ENCODE peak calls at places on chromosomes 12 and 14, in six cellular contexts. Q, I, K, D, Z and R are unnamed samples.

GRCh38 chr12:112130461-112130998 is 5.2 kb downstream of the TRAFD1 start:
- ATAC-seq in I (peak; percentile 77), D (peak; percentile 89), Z (peak; percentile 55), Q (peak; percentile 82), K (no peak), R (peak; percentile 89)

GRCh38 chr14:103820382-103820781 is 27.0 kb downstream of the PPP1R13B start:
- ATAC-seq in Q (no peak), K (no peak), Z (no peak), D (no peak), I (no peak), R (no peak)

GRCh38 chr14:100902295-100902694 is 1.2 kb downstream of the RTL1 start:
- ATAC-seq in K (no peak), I (no peak), D (no peak), Q (no peak), Z (no peak), R (no peak)

GRCh38 chr14:95003099-95003960 is 154.0 kb downstream of the DICER1 start:
- ATAC-seq in I (no peak), K (no peak), Q (no peak), D (no peak), Z (no peak), R (no peak)

GRCh38 chr14:55782166-55782565 is 202.2 kb downstream of the KTN1 start:
- ATAC-seq in K (no peak), Z (no peak), I (no peak), D (no peak), Q (no peak), R (no peak)

GRCh38 chr12:31207799-31208465 is 118.0 kb downstream of the SINHCAF start:
- ATAC-seq in Q (peak; percentile 71), I (no peak), K (no peak), Z (no peak), D (no peak), R (no peak)

GRCh38 chr12:43425361-43425760 is 126.6 kb downstream of the ADAMTS20 start:
- ATAC-seq in Q (no peak), D (no peak), Z (no peak), K (no peak), I (no peak), R (no peak)

GRCh38 chr12:100867639-100868393 is 73.2 kb downstream of the ANO4 start:
- ATAC-seq in D (no peak), Z (no peak), Q (no peak), I (no peak), K (no peak), R (no peak)

GRCh38 chr12:104121001-104121400 is 17.0 kb downstream of the NFYB start:
- ATAC-seq in I (no peak), K (no peak), Z (no peak), Q (no peak), D (no peak), R (no peak)